ENCODE peak calls at places on chromosomes 2 and 18, in ten cellular contexts. L is fibroblast of pulmonary artery; P is left lung; G is CD4-positive, alpha-beta T cell; E is A549; T is GM13976; N is progenitor cell of endocrine pancreas; Z is psoas muscle; C is HCT116; U is left ventricle myocardium inferior. A is an unnamed sample.

GRCh38 chr2:23925702-23926288 is 1.1 kb downstream of the ATAD2B start:
- DNase-seq in L (peak; percentile 64), P (no peak), G (peak; percentile 38), E (peak; percentile 45), T (peak; percentile 71), N (no peak), Z (peak; percentile 43), C (no peak), U (peak; percentile 25), A (peak; percentile 39)

GRCh38 chr2:237091779-237092436 is 6.2 kb downstream of the COPS8 start:
- DNase-seq in L (peak; percentile 87), P (no peak), G (no peak), E (no peak), T (no peak), N (no peak), Z (peak; percentile 29), C (no peak), U (no peak), A (no peak)

GRCh38 chr18:377088-377487 is 109.2 kb upstream of the THOC1 start:
- DNase-seq in L (no peak), P (no peak), G (no peak), E (no peak), T (no peak), N (no peak), Z (no peak), C (no peak), U (no peak), A (no peak)

GRCh38 chr18:5266721-5267120 is 28.8 kb downstream of the ZBTB14 start:
- DNase-seq in L (no peak), P (no peak), G (no peak), E (no peak), T (no peak), N (no peak), Z (no peak), C (no peak), U (no peak), A (no peak)

GRCh38 chr2:100321881-100322820 is at the start of gene LONRF2:
- DNase-seq in L (no peak), P (peak; percentile 86), G (peak; percentile 5), E (peak; percentile 60), T (peak; percentile 51), N (peak; percentile 45), Z (peak; percentile 57), C (no peak), U (peak; percentile 39), A (peak; percentile 66)

GRCh38 chr2:37864217-37864616 is 60.9 kb upstream of the RMDN2 start:
- DNase-seq in L (no peak), P (no peak), G (no peak), E (no peak), T (no peak), N (no peak), Z (no peak), C (no peak), U (no peak), A (no peak)

GRCh38 chr2:42001696-42002331 is 46.0 kb upstream of the PKDCC start:
- DNase-seq in L (no peak), P (no peak), G (no peak), E (no peak), T (no peak), N (no peak), Z (no peak), C (no peak), U (no peak), A (no peak)

GRCh38 chr18:4125939-4126250 is 329.2 kb downstream of the DLGAP1 start:
- DNase-seq in L (no peak), P (no peak), G (no peak), E (no peak), T (no peak), N (no peak), Z (no peak), C (no peak), U (no peak), A (no peak)

GRCh38 chr2:237158194-237158593 is 72.5 kb downstream of the COPS8 start:
- DNase-seq in L (no peak), P (no peak), G (no peak), E (no peak), T (no peak), N (no peak), Z (no peak), C (no peak), U (no peak), A (no peak)

GRCh38 chr18:47689386-47689785 is 241.1 kb downstream of the SMAD2 start:
- DNase-seq in L (no peak), P (no peak), G (no peak), E (no peak), T (no peak), N (no peak), Z (no peak), C (no peak), U (no peak), A (no peak)

GRCh38 chr2:151071382-151071781 is 190.3 kb downstream of the RBM43 start:
- DNase-seq in L (peak; percentile 82), P (no peak), G (no peak), E (peak; percentile 35), T (no peak), N (no peak), Z (no peak), C (peak; percentile 10), U (no peak), A (peak; percentile 29)
- TF ChIP-seq CTCF in L (peak; percentile 77), P (no peak), G (no peak), E (peak; percentile 27), T (no peak), N (peak; percentile 40), Z (no peak), C (peak; percentile 40), U (no peak), A (peak; percentile 57)

DNA sequence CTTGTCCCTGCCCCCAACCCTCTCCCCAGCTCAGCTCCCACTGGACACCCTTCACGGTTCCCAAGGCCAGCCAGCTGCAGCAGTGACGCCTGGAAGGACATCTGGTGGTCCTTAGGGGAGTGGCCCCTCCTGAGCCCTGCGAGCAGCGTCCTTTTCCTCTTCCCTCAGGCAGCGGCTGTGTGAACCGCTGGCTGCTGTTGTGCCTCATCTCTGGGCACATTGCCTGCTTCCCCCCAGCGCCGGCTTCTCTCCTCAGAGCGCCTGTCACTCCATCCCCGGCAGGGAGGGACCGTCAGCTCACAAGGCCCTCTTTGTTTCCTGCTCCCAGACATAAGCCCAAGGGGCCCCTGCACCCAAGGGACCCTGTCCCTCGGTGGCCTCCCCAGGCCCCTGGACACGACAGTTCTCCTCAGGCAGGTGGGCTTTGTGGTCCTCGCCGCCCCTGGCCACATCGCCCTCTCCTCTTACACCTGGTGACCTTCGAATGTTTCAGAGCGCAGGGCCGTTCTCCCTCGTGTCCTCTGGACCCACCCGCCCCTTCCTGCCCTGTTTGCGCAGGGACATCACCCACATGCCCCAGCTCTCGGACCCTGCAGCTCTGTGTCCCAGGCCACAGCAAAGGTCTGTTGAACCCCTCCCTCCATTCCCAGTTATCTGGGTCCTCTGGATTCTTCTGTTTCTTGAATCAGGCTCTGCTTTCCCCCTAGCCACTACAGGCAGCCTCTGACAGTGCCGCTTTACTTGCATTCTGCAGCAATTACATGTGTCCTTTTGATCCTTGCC is 35.8 kb downstream of the ANO7 start:
- DNase-seq in L (peak; percentile 56), P (peak; percentile 72), G (no peak), E (no peak), T (no peak), N (no peak), Z (peak; percentile 47), C (no peak), U (peak; percentile 57), A (no peak)
- TF ChIP-seq CTCF in L (no peak), P (no peak), G (no peak), E (no peak), T (no peak), N (no peak), Z (no peak), C (no peak), U (no peak), A (no peak)

DNA sequence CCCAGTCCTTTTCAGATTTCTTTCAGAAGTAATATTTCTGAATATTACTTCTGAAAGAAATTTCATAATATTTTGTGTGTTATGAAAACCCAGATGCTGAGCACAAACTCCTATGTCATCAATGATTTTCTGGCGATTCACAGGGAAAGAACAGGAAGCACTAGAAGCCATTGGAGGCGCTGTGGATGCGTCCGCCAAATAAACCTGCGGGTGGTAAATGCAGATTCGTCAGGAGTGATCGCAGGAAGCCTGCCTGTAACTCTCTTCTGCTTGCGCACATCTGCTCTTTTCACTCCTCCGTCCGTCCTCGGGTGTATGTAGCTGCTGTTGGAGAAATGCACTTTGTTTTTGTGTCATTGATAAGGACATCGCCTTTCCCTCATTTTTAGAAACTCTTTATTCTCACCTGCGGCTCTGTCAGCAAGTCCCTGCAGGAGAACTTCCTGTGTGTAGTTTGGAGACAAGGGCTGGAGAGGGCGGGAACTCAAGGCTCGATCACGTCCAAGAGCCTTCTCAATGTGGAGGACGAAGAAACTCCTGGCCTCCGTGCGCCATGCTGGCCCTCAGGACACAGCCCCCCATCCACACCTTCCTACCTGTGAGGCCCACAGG is 483.8 kb downstream of the GALR1 start:
- DNase-seq in L (no peak), P (no peak), G (no peak), E (no peak), T (no peak), N (no peak), Z (no peak), C (no peak), U (no peak), A (no peak)
- TF ChIP-seq CTCF in L (no peak), P (no peak), G (no peak), E (no peak), T (no peak), N (no peak), Z (no peak), C (no peak), U (no peak), A (no peak)

GRCh38 chr2:31151501-31151900 is 13.3 kb upstream of the GALNT14 start:
- DNase-seq in L (no peak), P (no peak), G (no peak), E (peak; percentile 26), T (no peak), N (no peak), Z (no peak), C (no peak), U (no peak), A (no peak)
- TF ChIP-seq CTCF in L (no peak), P (no peak), G (no peak), E (peak; percentile 20), T (no peak), N (peak; percentile 20), Z (no peak), C (peak; percentile 16), U (no peak), A (no peak)

GRCh38 chr2:218756599-218757377 is 25.2 kb upstream of the CYP27A1 start:
- DNase-seq in L (no peak), P (no peak), G (no peak), E (no peak), T (no peak), N (no peak), Z (no peak), C (no peak), U (no peak), A (no peak)
- TF ChIP-seq CTCF in L (no peak), P (no peak), G (no peak), E (no peak), T (no peak), N (no peak), Z (no peak), C (no peak), U (no peak), A (no peak)

A was measured in Calu3.